ENCODE peak calls at places on chromosomes 16 and 17, in eight cellular contexts. X is left ventricle myocardium inferior; H is non-pigmented ciliary epithelial cell; O is memory B cell; Q is RKO; V is left cardiac atrium; T is midbrain; P is CD8-positive, alpha-beta T cell. D is an unnamed sample.

GRCh38 chr16:48024042-48024441 is 131.8 kb downstream of the ABCC12 start:
- DNase-seq in V (no peak), P (no peak), H (no peak), O (no peak), Q (no peak), T (no peak), X (no peak), D (no peak)

GRCh38 chr17:75645501-75645888 is 12.3 kb downstream of the SMIM5 start:
- DNase-seq in X (no peak), H (peak), V (no peak), O (no peak), P (no peak), Q (no peak), T (no peak), D (no peak)

GRCh38 chr17:72408122-72408382 is 287.2 kb downstream of the SOX9 start:
- DNase-seq in X (no peak), Q (no peak), P (no peak), H (no peak), T (no peak), V (no peak), O (no peak), D (no peak)

GRCh38 chr16:75494696-75495601 is at the start of gene CHST6:
- DNase-seq in H (no peak), O (no peak), Q (no peak), P (no peak), T (peak), V (peak), X (peak), D (no peak)

GRCh38 chr16:56625943-56626654 is 518 bp downstream of the MT1E start:
- DNase-seq in Q (peak), H (no peak), O (no peak), X (peak), V (peak), P (no peak), T (no peak), D (peak)

GRCh38 chr17:72659811-72660210 is 432.7 kb downstream of the SLC39A11 start:
- DNase-seq in H (no peak), P (no peak), T (no peak), Q (no peak), O (no peak), V (no peak), X (no peak), D (no peak)

GRCh38 chr17:51056813-51057510 is 63.7 kb downstream of the SPAG9 start:
- DNase-seq in T (peak), Q (peak), P (no peak), V (no peak), X (no peak), O (no peak), H (peak), D (peak)

GRCh38 chr17:75695141-75695829 is 26.0 kb upstream of the ITGB4 start:
- DNase-seq in H (no peak), V (no peak), Q (peak), X (no peak), P (no peak), T (no peak), O (no peak), D (no peak)

GRCh38 chr17:4509923-4510614 is 11.4 kb downstream of the SPNS2 start:
- DNase-seq in O (no peak), Q (no peak), H (no peak), T (no peak), X (peak), P (no peak), V (peak), D (no peak)

GRCh38 chr16:10039220-10040096 is 142.8 kb downstream of the GRIN2A start:
- DNase-seq in O (no peak), T (peak), X (no peak), P (no peak), H (no peak), V (peak), Q (no peak), D (no peak)

GRCh38 chr17:76473541-76473985 is 6.2 kb downstream of the AANAT start:
- DNase-seq in T (no peak), Q (no peak), X (no peak), O (no peak), V (no peak), P (no peak), H (no peak), D (no peak)

GRCh38 chr16:3113765-3114479 is 1.5 kb downstream of the ZNF205 start:
- DNase-seq in X (no peak), P (no peak), H (no peak), T (no peak), Q (peak), O (no peak), V (no peak), D (no peak)

GRCh38 chr16:30901201-30902069 is 5.0 kb downstream of the CTF1 start:
- DNase-seq in H (no peak), T (no peak), V (no peak), P (no peak), X (no peak), Q (peak), O (no peak), D (no peak)

GRCh38 chr17:4708436-4708835 is 2.0 kb upstream of the ARRB2 start:
- DNase-seq in T (no peak), X (no peak), Q (peak), P (peak), O (peak), V (peak), H (no peak), D (no peak)

GRCh38 chr17:77365584-77366186 is 224.9 kb downstream of the SEC14L1 start:
- DNase-seq in P (peak), X (peak), V (peak), Q (peak), T (no peak), H (no peak), O (no peak), D (peak)

GRCh38 chr17:35529868-35530267 is 7.6 kb downstream of the SLFN12L start:
- DNase-seq in X (no peak), O (no peak), H (no peak), Q (no peak), P (no peak), V (no peak), T (no peak), D (no peak)

GRCh38 chr17:81000631-81001357 is 9.2 kb downstream of the CHMP6 start:
- DNase-seq in T (no peak), O (no peak), Q (no peak), P (no peak), H (no peak), V (no peak), X (no peak), D (no peak)

GRCh38 chr17:39744075-39744835 is 6.5 kb downstream of the GRB7 start:
- DNase-seq in V (no peak), T (no peak), Q (no peak), P (no peak), O (no peak), H (no peak), X (no peak), D (no peak)

D was measured in gastrocnemius medialis.